ENCODE peak calls at places on chromosomes 13 and 19, in seven cellular contexts. D is uterus, L is Peyer's patch, Z is prostate gland, W is thyroid gland, E is K562, C is transverse colon. P is an unnamed sample.

GRCh38 chr13:40440990-40441820 is 225.2 kb downstream of the FOXO1 start:
- DNase-seq in C (peak), L (peak), W (peak), D (peak), E (no peak), Z (peak), P (peak)

GRCh38 chr19:38542040-38542439 is 75.7 kb downstream of the MAP4K1 start:
- DNase-seq in Z (no peak), E (no peak), L (no peak), W (no peak), C (no peak), D (no peak), P (no peak)

GRCh38 chr19:44552324-44552723 is 22.8 kb upstream of the CEACAM20 start:
- DNase-seq in Z (no peak), L (peak), E (peak), C (peak), W (peak), D (no peak), P (no peak)

GRCh38 chr13:47033216-47033615 is 136.4 kb upstream of the HTR2A start:
- DNase-seq in C (no peak), Z (no peak), W (no peak), E (peak), D (no peak), L (no peak), P (no peak)

GRCh38 chr13:61414686-61415664 is 674 bp downstream of the PCDH20 start:
- DNase-seq in W (peak), D (no peak), E (no peak), L (peak), Z (peak), C (peak), P (peak)

GRCh38 chr13:46032341-46032740 is 20.2 kb downstream of the ZC3H13 start:
- DNase-seq in W (no peak), C (no peak), L (no peak), D (no peak), E (no peak), Z (no peak), P (no peak)

GRCh38 chr19:30752876-30753275 is 380.7 kb downstream of the ZNF536 start:
- DNase-seq in D (no peak), W (no peak), E (no peak), C (no peak), Z (no peak), L (no peak), P (no peak)

GRCh38 chr13:21164631-21165030 is 11.7 kb downstream of the SKA3 start:
- DNase-seq in W (no peak), D (no peak), Z (peak), L (no peak), E (no peak), C (no peak), P (no peak)

GRCh38 chr13:97976551-97977375 is 23.3 kb downstream of the IPO5 start:
- DNase-seq in L (no peak), C (peak), W (peak), D (no peak), E (peak), Z (no peak), P (peak)

GRCh38 chr13:100721885-100722512 is 47.4 kb upstream of the TMTC4 start:
- DNase-seq in E (peak), C (peak), D (no peak), L (peak), W (peak), Z (peak), P (no peak)

GRCh38 chr13:99157046-99157445 is 43.6 kb upstream of the UBAC2 start:
- DNase-seq in Z (no peak), E (no peak), D (no peak), L (no peak), C (no peak), W (no peak), P (no peak)

GRCh38 chr19:35743640-35744306 is 1.4 kb downstream of the U2AF1L4 start:
- DNase-seq in L (no peak), D (no peak), C (no peak), E (no peak), W (no peak), Z (no peak), P (no peak)

GRCh38 chr19:35745328-35746086 is at the start of the genes PSENEN and U2AF1L4:
- DNase-seq in W (peak), E (peak), L (peak), D (peak), Z (peak), C (peak), P (peak)

GRCh38 chr19:35746087-35746462 is 624 bp downstream of the PSENEN start:
- DNase-seq in W (no peak), C (no peak), L (no peak), Z (no peak), D (no peak), E (no peak), P (no peak)

GRCh38 chr19:35744335-35744687 is 907 bp downstream of the U2AF1L4 start:
- DNase-seq in C (no peak), W (no peak), Z (no peak), E (no peak), D (no peak), L (no peak), P (no peak)

DNA sequence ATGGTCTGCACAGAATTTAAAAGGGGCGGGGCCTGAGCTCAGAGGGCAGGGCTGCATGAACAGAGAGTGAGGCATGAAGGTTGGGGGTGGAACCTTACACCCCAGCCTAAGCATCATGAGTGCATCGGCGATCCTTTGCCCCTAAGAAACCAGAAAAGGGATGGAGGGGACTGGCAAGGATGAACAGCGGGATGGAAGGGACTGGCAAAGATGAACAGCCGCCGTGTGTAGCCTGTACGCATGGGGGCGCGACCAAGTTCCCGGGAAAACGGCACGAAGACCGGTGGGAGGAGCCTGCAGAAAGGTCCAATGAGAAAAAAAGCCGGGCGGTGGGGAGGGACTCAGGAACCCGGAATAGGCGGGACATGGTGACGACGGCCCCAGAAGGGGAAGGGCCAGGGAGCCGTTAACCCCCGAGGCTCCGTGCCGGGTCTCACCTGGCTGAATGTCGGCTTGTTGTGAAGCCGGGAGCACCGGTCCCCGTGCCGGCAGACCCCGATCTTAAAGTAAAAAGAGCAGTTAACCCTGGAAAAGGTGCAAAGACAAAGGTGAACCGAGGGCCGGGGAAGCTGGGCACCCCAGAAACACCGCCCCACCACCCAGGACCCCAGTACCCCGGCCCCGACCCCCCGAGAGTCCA is 410 bp downstream of the U2AF1L4 start:
- DNase-seq in E (peak), W (peak), C (peak), L (peak), D (peak), Z (peak), P (peak)
- TF ChIP-seq POLR2A in E (peak), W (no peak), C (no peak), L (no peak), D (no peak), Z (no peak), P (no peak)

GRCh38 chr19:11423804-11424318 is 4.7 kb upstream of the RGL3 start:
- DNase-seq in L (no peak), Z (no peak), E (no peak), C (no peak), D (no peak), W (peak), P (no peak)

GRCh38 chr19:11420894-11421606 is 1.9 kb upstream of the RGL3 start:
- DNase-seq in C (no peak), Z (no peak), E (no peak), L (peak), W (peak), D (no peak), P (no peak)

GRCh38 chr19:11423164-11423803 is 4.2 kb upstream of the RGL3 start:
- DNase-seq in L (no peak), C (no peak), E (no peak), Z (no peak), D (no peak), W (no peak), P (no peak)

GRCh38 chr19:11421607-11422098 is 2.5 kb upstream of the RGL3 start:
- DNase-seq in C (peak), E (peak), W (peak), L (peak), Z (no peak), D (no peak), P (no peak)

GRCh38 chr19:11422163-11423068 is 3.3 kb upstream of the RGL3 start:
- DNase-seq in L (peak), Z (peak), W (peak), E (no peak), C (peak), D (peak), P (peak)
- TF ChIP-seq POLR2A in L (no peak), Z (no peak), W (no peak), E (no peak), C (no peak), D (no peak), P (no peak)

GRCh38 chr13:110887242-110887954 is 27.5 kb downstream of the ANKRD10 start:
- DNase-seq in C (no peak), Z (no peak), L (no peak), W (no peak), E (no peak), D (no peak), P (no peak)
- TF ChIP-seq POLR2A in C (no peak), Z (no peak), L (no peak), W (no peak), E (no peak), D (no peak), P (no peak)

GRCh38 chr19:15759962-15760565 is 22.3 kb downstream of the OR10H3 start:
- DNase-seq in E (peak), D (no peak), W (no peak), C (peak), L (no peak), Z (no peak), P (no peak)

DNA sequence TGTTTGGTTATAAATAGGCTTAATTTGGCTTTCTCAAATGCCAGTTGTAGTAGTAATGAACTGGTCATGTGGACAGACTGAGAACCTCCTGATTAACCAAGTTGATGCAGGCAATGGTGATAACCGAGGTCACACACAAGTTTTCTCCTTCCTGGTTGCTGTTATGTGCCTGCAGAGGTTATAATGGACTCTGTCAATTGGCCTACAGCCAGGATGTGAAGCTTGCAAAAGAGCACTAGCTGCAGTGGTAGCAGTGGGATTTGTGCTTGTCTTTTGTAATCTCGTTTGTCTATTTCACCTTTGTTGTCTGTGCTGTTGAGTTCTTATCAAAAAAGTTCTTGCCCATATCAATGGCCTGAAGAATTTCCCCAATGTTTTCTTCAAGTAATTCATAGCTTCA is 20.6 kb downstream of the OR10H3 start:
- DNase-seq in D (no peak), C (no peak), W (no peak), E (no peak), Z (no peak), L (no peak), P (no peak)
- TF ChIP-seq POLR2A in D (no peak), C (no peak), W (no peak), E (no peak), Z (no peak), L (no peak), P (no peak)

DNA sequence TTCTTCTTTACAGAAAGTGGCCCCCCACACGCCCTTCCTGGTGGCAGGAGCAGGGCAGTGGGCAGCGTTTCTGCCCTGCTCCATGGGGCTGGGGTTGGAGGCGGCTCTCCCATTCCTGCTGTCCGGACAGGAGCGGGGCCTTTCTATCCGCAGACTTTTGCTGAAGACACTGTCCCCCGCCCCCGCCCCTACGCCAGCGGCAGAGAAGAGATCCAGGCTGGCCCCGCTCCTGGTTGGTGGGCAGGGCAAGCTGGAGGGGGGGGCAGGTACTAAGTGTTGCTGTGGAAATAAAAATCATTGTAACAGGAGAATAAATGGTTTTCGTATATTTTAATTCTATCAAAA is 81.7 kb downstream of the ZNF429 start:
- DNase-seq in L (no peak), Z (no peak), C (no peak), D (no peak), W (peak), E (no peak), P (no peak)
- TF ChIP-seq POLR2A in L (no peak), Z (no peak), C (no peak), D (no peak), W (no peak), E (no peak), P (no peak)

GRCh38 chr19:4234862-4235201 is 5.5 kb downstream of the EBI3 start:
- DNase-seq in C (no peak), Z (no peak), L (no peak), E (no peak), W (no peak), D (no peak), P (no peak)

GRCh38 chr19:4234142-4234861 is 5.0 kb downstream of the EBI3 start:
- DNase-seq in C (no peak), W (no peak), L (no peak), D (no peak), E (no peak), Z (no peak), P (no peak)

GRCh38 chr19:4233282-4233853 is 4.0 kb downstream of the EBI3 start:
- DNase-seq in E (peak), Z (no peak), L (peak), C (peak), W (peak), D (no peak), P (no peak)

GRCh38 chr19:4241824-4242430 is 5.0 kb upstream of the YJU2 start:
- DNase-seq in Z (no peak), E (no peak), W (no peak), C (no peak), L (no peak), D (no peak), P (no peak)

GRCh38 chr19:4238831-4239230 is 8.0 kb upstream of the YJU2 start:
- DNase-seq in E (no peak), C (no peak), L (no peak), Z (no peak), D (no peak), W (no peak), P (no peak)
- TF ChIP-seq POLR2A in E (no peak), C (no peak), L (no peak), Z (no peak), D (no peak), W (no peak), P (no peak)

DNA sequence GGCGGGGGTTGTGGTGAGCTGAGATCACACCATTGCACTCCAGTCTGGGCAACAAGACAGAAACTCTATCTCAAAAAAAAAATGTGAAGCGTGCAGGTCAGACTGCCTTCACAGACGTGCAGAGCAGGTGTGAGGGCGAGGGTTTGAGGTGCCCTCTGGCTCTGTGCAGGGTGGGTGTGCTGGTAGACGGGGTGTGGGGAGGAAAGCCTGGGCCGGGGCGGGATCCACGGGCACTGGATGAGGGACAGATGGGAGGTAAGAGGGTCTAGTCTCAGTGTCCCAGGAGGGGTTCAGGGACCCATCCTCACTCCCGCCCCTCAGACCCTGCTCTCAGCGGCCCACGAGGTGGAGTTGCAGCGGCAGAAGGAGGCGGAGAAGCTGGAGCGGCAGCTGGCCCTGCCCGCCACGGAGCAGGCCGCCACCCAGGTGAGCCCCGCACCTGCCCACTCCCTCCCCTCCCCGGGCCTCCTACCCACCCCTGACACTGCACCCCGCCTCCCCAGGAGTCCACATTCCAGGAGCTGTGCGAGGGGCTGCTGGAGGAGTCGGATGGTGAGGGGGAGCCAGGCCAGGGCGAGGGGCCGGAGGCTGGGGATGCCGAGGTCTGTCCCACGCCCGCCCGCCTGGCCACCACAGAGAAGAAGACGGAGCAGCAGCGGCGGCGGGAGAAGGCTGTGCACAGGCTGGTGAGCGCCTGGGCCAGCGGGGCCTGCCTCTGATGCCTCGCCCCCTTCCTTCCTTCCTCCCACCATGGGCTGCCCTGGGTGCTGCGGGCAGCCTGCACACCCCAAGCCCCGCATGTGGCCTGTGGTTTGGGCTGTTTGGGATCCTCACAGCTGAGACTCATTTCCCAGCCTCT is 9.1 kb downstream of the NOP53 start:
- DNase-seq in E (no peak), C (no peak), Z (no peak), L (no peak), D (no peak), W (no peak), P (no peak)
- TF ChIP-seq POLR2A in E (no peak), C (no peak), Z (no peak), L (no peak), D (no peak), W (no peak), P (no peak)

DNA sequence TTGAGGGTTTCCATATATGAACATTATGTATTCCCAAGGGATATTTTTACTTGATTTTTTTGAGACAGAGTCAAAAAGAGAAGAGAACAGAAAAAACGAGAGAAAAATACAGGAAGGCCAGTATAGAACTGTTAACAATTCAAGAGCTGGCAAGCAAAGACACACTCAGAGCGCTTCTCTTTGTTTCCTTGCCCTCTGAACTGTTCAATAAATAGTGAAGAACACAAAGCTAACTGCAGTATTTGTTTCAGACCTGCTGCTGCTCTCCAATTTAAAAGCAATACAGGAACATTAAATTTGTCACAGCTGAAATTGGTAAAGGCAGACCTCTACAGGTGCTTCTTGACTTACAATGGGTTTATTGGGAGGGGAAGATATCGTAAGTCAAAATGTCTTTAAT is 14.0 kb upstream of the NEK3 start:
- DNase-seq in E (no peak), W (no peak), D (no peak), Z (no peak), C (no peak), L (no peak), P (no peak)
- TF ChIP-seq POLR2A in E (no peak), W (no peak), D (no peak), Z (no peak), C (no peak), L (no peak), P (no peak)

GRCh38 chr19:55536951-55537740 is at the start of gene SBK2:
- DNase-seq in W (no peak), L (no peak), D (no peak), Z (no peak), E (no peak), C (no peak), P (no peak)

GRCh38 chr19:55537741-55538111 is 793 bp upstream of the SBK2 start:
- DNase-seq in C (no peak), D (no peak), L (no peak), Z (no peak), E (no peak), W (no peak), P (no peak)

GRCh38 chr19:55536366-55536765 is 567 bp downstream of the SBK2 start:
- DNase-seq in D (no peak), E (no peak), W (no peak), Z (no peak), C (no peak), L (no peak), P (no peak)

GRCh38 chr19:55539082-55539715 is 2.3 kb upstream of the SBK2 start:
- DNase-seq in E (no peak), L (no peak), Z (no peak), C (no peak), D (no peak), W (no peak), P (no peak)

DNA sequence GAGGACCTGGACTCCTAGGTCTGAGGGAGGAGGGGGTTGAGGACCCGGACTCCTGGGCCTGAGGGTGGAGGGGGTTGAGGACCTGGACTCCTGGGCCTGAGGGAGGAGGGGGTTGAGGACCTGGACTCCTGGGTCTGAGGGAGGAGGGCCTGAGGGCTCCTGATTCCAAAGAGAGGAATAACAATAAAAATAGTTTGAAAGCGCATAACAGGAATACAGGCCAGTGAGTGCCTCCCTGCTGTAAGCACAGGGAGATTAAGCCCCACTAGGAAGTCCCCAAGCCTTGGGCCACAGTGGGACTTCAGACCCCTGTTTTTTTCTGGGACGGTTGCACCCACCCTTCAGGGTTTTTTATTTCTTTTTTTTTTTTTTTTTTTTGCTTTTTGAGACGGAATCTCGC is 1.2 kb upstream of the SBK2 start:
- DNase-seq in C (no peak), D (no peak), E (no peak), Z (no peak), W (no peak), L (no peak), P (no peak)
- TF ChIP-seq POLR2A in C (no peak), D (no peak), E (no peak), Z (no peak), W (no peak), L (no peak), P (no peak)

GRCh38 chr19:57410748-57411671 is at the start of gene ZNF17:
- DNase-seq in E (peak), D (peak), Z (peak), L (peak), C (peak), W (peak), P (peak)
- TF ChIP-seq POLR2A in E (peak), D (peak), Z (peak), L (no peak), C (peak), W (peak), P (no peak)